ENCODE peak calls at places on chromosomes 1 and 21, in seven cellular contexts. Q, P, V, M, T, A and R are unnamed samples.

GRCh38 chr1:153483776-153484175 is 23.3 kb upstream of the S100A7 start:
- DNase-seq in Q (no peak), P (no peak), V (no peak), M (no peak), T (no peak), A (no peak), R (no peak)

GRCh38 chr1:2520206-2520605 is 6.2 kb downstream of the PANK4 start:
- DNase-seq in Q (no peak), P (no peak), V (no peak), M (no peak), T (no peak), A (no peak), R (no peak)

GRCh38 chr21:34345892-34346291 is 17.9 kb upstream of the KCNE2 start:
- DNase-seq in Q (no peak), P (no peak), V (no peak), M (no peak), T (no peak), A (no peak), R (no peak)

GRCh38 chr1:85148524-85149250 is 52.1 kb downstream of the SYDE2 start:
- DNase-seq in Q (peak; percentile 39), P (no peak), V (no peak), M (no peak), T (no peak), A (no peak), R (no peak)

GRCh38 chr1:162475539-162476185 is 22.0 kb upstream of the UHMK1 start:
- DNase-seq in Q (no peak), P (no peak), V (no peak), M (no peak), T (no peak), A (no peak), R (no peak)

GRCh38 chr1:64019818-64020217 is 183.6 kb upstream of the UBE2U start:
- DNase-seq in Q (peak; percentile 58), P (no peak), V (no peak), M (no peak), T (no peak), A (no peak), R (no peak)

GRCh38 chr1:162166934-162167615 is 97.6 kb downstream of the NOS1AP start:
- DNase-seq in Q (peak; percentile 13), P (no peak), V (no peak), M (no peak), T (no peak), A (no peak), R (no peak)

GRCh38 chr1:98322966-98323365 is 338.6 kb upstream of the SNX7 start:
- DNase-seq in Q (peak; percentile 52), P (no peak), V (no peak), M (no peak), T (no peak), A (no peak), R (no peak)

GRCh38 chr1:36366091-36366661 is 19.5 kb downstream of the STK40 start:
- DNase-seq in Q (no peak), P (no peak), V (no peak), M (peak; percentile 91), T (no peak), A (peak; percentile 91), R (peak; percentile 88)

GRCh38 chr1:88685239-88685604 is 1.1 kb downstream of the PKN2 start:
- DNase-seq in Q (no peak), P (no peak), V (no peak), M (no peak), T (peak; percentile 31), A (no peak), R (no peak)

GRCh38 chr21:46649356-46649755 is 13.9 kb downstream of the PRMT2 start:
- DNase-seq in Q (no peak), P (no peak), V (no peak), M (no peak), T (no peak), A (no peak), R (no peak)

GRCh38 chr1:1197551-1198422 is 8.6 kb downstream of the TNFRSF18 start:
- DNase-seq in Q (no peak), P (no peak), V (no peak), M (no peak), T (no peak), A (no peak), R (no peak)

GRCh38 chr1:231041705-231042261 is 1.7 kb upstream of the FAM89A start:
- DNase-seq in Q (no peak), P (no peak), V (no peak), M (no peak), T (no peak), A (no peak), R (no peak)

GRCh38 chr1:31027693-31028526 is 37.6 kb downstream of the PUM1 start:
- DNase-seq in Q (no peak), P (no peak), V (no peak), M (no peak), T (peak; percentile 59), A (no peak), R (no peak)

GRCh38 chr1:228004887-228005462 is 1.8 kb upstream of the WNT3A start:
- DNase-seq in Q (no peak), P (no peak), V (peak; percentile 75), M (no peak), T (no peak), A (no peak), R (peak; percentile 55)

GRCh38 chr1:236501093-236501492 is 22.7 kb upstream of the LGALS8 start:
- DNase-seq in Q (no peak), P (no peak), V (no peak), M (no peak), T (no peak), A (no peak), R (no peak)

GRCh38 chr1:62725255-62725654 is 37.1 kb upstream of the DOCK7 start:
- DNase-seq in Q (peak; percentile 55), P (no peak), V (no peak), M (no peak), T (peak; percentile 57), A (no peak), R (no peak)

GRCh38 chr1:223717695-223718363 is 5.5 kb downstream of the CAPN2 start:
- DNase-seq in Q (no peak), P (no peak), V (no peak), M (no peak), T (peak; percentile 43), A (no peak), R (no peak)

GRCh38 chr21:28068455-28069358 is 924.0 kb downstream of the LTN1 start:
- DNase-seq in Q (no peak), P (no peak), V (no peak), M (no peak), T (no peak), A (no peak), R (no peak)

GRCh38 chr1:215568287-215568692 is 1.2 kb downstream of the KCTD3 start:
- DNase-seq in Q (peak; percentile 74), P (no peak), V (no peak), M (no peak), T (peak; percentile 47), A (peak; percentile 67), R (no peak)

GRCh38 chr1:1360511-1361169 is 2.3 kb upstream of the MXRA8 start:
- DNase-seq in Q (peak; percentile 92), P (no peak), V (no peak), M (no peak), T (no peak), A (no peak), R (peak; percentile 82)

GRCh38 chr1:174053826-174054225 is 31.7 kb upstream of the RC3H1 start:
- DNase-seq in Q (no peak), P (no peak), V (no peak), M (no peak), T (no peak), A (no peak), R (no peak)

GRCh38 chr1:6757719-6758435 is 27.4 kb upstream of the CAMTA1 start:
- DNase-seq in Q (no peak), P (no peak), V (no peak), M (no peak), T (no peak), A (no peak), R (no peak)

GRCh38 chr1:216310776-216311175 is 112.5 kb downstream of the USH2A start:
- DNase-seq in Q (peak; percentile 56), P (peak; percentile 30), V (no peak), M (peak; percentile 11), T (no peak), A (peak; percentile 6), R (no peak)